ENCODE peak calls at places on chromosomes 4 and X, in nine cellular contexts. C, A, H, Z, T, Y, L, P and W are unnamed samples.
A peak's percentile ranks its signal among the peaks of the same experiment; 100 is the strongest.

GRCh38 chr4:2303121-2303685 is 41.3 kb upstream of the MXD4 start:
- DNase-seq in C (no peak), A (no peak), H (no peak), Z (no peak), T (peak; percentile 50), Y (no peak), L (no peak), P (no peak), W (no peak)

GRCh38 chr4:175531405-175532091 is 280.5 kb downstream of the GPM6A start:
- DNase-seq in C (no peak), A (no peak), H (peak; percentile 1), Z (no peak), T (no peak), Y (no peak), L (no peak), P (no peak), W (no peak)

GRCh38 chr4:102826890-102827673 is at the start of gene UBE2D3:
- DNase-seq in C (peak; percentile 95), A (peak; percentile 81), H (peak; percentile 13), Z (peak; percentile 99), T (peak; percentile 98), Y (peak; percentile 94), L (peak; percentile 99), P (peak; percentile 96), W (peak; percentile 99)

GRCh38 chr4:33071552-33071951 is 2351.4 kb downstream of the PCDH7 start:
- DNase-seq in C (no peak), A (no peak), H (no peak), Z (no peak), T (no peak), Y (no peak), L (no peak), P (no peak), W (no peak)

GRCh38 chr4:141350122-141350904 is 129.6 kb downstream of the ZNF330 start:
- DNase-seq in C (no peak), A (no peak), H (no peak), Z (peak; percentile 65), T (no peak), Y (no peak), L (no peak), P (peak; percentile 82), W (no peak)

GRCh38 chrX:150348365-150348764 is 14.8 kb upstream of the MAMLD1 start:
- DNase-seq in C (no peak), A (no peak), H (no peak), Z (no peak), T (no peak), Y (no peak), L (no peak), P (no peak), W (no peak)

GRCh38 chrX:109862386-109862910 is 129.4 kb upstream of the ACSL4 start:
- DNase-seq in C (no peak), A (no peak), H (no peak), Z (no peak), T (no peak), Y (no peak), L (no peak), P (no peak), W (peak; percentile 35)

GRCh38 chrX:151974336-151975227 is at the start of gene GABRE:
- DNase-seq in C (peak; percentile 68), A (no peak), H (no peak), Z (peak; percentile 73), T (no peak), Y (peak; percentile 85), L (peak; percentile 92), P (peak; percentile 73), W (peak; percentile 64)

GRCh38 chrX:115344885-115345653 is 55.6 kb downstream of the LUZP4 start:
- DNase-seq in C (peak; percentile 88), A (peak; percentile 91), H (peak; percentile 77), Z (peak; percentile 96), T (peak; percentile 93), Y (no peak), L (peak; percentile 96), P (peak; percentile 76), W (no peak)

DNA sequence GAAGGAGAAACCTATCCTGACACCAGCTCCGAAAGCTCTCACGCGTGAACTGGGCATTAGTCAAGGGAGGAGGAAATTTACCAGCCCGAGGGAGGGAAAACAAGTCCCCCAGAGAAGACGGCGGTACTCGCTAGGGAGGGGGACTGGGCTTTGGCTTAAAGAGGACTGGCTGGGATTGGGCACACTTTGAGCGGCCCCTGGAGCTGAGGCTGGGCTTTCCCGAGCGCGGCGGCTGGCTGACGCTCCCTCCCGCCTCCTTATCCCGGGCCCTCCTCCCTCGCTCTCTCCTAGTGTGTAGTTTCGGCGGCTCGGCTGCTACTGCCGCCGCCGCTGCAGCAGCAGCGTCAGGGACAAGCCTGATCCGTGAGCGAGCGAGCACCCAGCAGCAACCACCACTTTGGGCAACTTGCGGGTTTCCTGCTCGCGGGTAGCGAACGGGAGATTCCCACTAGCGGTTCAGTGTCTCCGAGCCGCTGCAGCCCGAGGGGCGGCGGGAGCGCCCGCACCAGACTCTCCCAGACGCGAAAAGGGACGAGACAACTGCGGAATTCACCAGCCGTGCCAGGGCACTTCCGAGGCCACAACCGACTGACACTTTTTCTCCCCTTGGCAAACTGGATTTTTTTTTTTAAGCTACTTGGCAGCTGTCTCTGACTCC is 677 bp upstream of the PCDH7 start:
- DNase-seq in C (peak; percentile 70), A (no peak), H (no peak), Z (peak; percentile 86), T (no peak), Y (no peak), L (peak; percentile 91), P (peak; percentile 40), W (no peak)
- TF ChIP-seq POLR2A in C (no peak), A (no peak), H (peak; percentile 63), Z (no peak), T (no peak), Y (no peak), L (no peak), P (no peak), W (no peak)

DNA sequence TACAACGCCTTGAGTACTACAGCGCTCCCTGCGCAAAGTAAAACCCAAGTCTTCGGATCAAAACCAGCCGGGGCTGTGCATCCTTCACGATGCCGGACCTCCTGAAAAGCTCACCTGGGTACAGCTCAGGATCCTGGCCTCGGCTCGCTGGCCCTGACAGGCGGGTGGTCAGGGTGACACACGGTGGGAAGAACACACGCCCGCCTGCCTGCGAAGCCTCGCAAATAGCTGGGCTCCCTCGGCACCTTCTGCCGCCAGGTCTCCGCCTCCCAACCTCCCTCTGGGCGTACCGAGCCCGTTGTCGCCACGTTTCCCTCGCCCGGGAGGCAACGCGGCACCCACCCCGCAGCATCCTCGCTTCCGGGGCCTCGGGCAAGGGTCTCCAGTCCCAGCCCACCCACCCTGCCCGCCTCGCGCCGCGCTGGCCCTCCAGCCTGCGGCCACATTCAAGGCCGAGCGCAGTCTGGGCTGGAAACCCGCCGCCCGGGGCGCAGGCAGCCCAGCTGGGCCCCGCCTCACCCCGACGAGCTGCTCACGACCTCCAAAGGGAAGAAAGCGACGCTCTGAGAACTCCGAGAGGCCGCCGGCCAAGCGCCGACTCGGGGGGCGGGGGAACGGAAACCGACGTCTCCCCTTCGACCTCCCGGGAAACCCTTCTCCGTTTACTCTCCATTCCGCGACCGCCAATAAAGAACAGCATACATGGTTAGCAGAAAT is 542 bp downstream of the PPM1K start:
- DNase-seq in C (peak; percentile 73), A (peak; percentile 28), H (peak; percentile 23), Z (peak; percentile 82), T (peak; percentile 92), Y (peak; percentile 69), L (peak; percentile 92), P (peak; percentile 61), W (peak; percentile 80)
- TF ChIP-seq POLR2A in C (peak; percentile 5), A (no peak), H (peak; percentile 5), Z (no peak), T (no peak), Y (no peak), L (no peak), P (no peak), W (no peak)

GRCh38 chr4:21896767-21897166 is 51.8 kb downstream of the KCNIP4 start:
- DNase-seq in C (no peak), A (no peak), H (no peak), Z (no peak), T (no peak), Y (no peak), L (no peak), P (no peak), W (no peak)

GRCh38 chr4:21898101-21898500 is 50.5 kb downstream of the KCNIP4 start:
- DNase-seq in C (no peak), A (no peak), H (no peak), Z (no peak), T (no peak), Y (no peak), L (no peak), P (no peak), W (no peak)

GRCh38 chr4:21901281-21901680 is 47.3 kb downstream of the KCNIP4 start:
- DNase-seq in C (no peak), A (no peak), H (no peak), Z (no peak), T (no peak), Y (no peak), L (no peak), P (no peak), W (no peak)

GRCh38 chr4:21901831-21902230 is 46.7 kb downstream of the KCNIP4 start:
- DNase-seq in C (no peak), A (no peak), H (no peak), Z (no peak), T (no peak), Y (no peak), L (no peak), P (no peak), W (no peak)

DNA sequence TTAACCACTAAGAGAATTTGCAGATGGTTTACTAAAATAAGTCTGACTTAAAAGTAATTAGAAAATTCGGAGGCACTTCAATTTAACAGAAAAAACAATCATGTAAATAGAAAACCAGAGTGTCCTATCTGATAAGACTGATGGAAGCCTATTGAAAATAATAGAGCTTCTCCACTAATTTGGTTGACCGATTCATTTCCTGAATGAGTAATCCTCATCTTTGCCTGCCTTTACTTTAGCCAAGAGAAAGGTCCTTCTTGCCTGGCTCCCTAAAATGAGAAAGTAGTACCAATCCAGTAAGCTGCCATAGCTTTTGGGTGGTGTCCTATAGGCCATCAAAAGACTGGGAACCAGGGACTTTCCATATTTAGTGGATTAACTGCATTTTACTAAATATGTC is 48.4 kb downstream of the KCNIP4 start:
- DNase-seq in C (no peak), A (no peak), H (no peak), Z (no peak), T (no peak), Y (no peak), L (no peak), P (no peak), W (no peak)
- TF ChIP-seq POLR2A in C (no peak), A (no peak), H (no peak), Z (no peak), T (no peak), Y (no peak), L (no peak), P (no peak), W (no peak)

DNA sequence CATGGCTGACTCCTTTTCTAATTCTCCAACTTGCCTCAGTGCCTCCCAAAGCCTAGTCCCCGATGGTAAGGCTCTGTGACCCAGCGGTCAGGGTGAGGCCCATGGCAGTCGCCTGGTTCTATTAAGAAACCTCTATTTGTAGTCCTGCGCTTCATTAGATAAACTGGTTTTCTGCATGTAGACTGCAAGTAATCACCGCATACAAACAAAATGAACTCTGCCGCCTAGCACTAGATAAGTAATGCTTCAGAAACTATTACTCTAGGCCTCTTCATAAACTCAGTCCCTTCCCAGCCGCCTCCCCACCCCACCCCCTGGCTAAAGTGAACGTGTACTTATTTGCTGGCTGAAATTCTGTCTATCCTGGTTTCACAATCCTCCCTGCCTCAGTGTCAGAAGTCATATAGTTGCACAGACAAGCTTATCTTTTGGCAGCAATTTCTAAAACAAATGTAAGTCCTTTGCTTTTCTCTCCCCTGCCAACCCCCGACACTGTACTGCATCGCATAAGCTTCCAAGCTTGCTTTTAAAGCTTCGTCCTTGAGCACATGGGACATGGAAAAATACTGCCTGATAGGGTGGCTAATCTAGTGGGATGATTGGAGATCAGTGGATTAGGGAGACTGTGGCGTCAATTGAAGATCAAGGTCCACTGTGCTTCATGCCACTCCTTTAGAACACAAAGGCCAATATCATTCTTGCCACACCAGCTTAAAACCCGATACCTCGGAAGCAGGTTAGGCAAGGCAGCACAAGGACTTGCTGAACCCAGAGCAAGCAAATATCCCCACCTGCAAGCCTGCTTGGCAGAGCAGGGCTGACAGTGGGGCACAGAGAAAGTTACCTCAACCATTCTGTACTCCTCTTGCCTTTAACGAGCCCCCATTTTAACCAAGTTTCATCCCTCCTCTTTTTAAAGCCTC is 125.8 kb downstream of the IRF2 start:
- DNase-seq in C (peak; percentile 50), A (peak; percentile 99), H (no peak), Z (no peak), T (no peak), Y (peak; percentile 54), L (no peak), P (peak; percentile 85), W (peak; percentile 11)
- TF ChIP-seq POLR2A in C (peak; percentile 20), A (peak; percentile 76), H (no peak), Z (peak; percentile 26), T (no peak), Y (no peak), L (no peak), P (peak; percentile 91), W (no peak)